ENCODE peak calls at places on chromosome 15, in ten cellular contexts. J is NCI-H1092, G is left cardiac atrium, B is naive B cell, Y is ELF-1, Z is neural crest cell, I is midbrain, T is lower lobe of right lung, H is GM23338, P is AG04450. M is an unnamed sample.

GRCh38 chr15:75578206-75578947 is 738 bp downstream of the PTPN9 start:
- DNase-seq in J (no peak), G (peak), B (peak), Y (peak), Z (peak), I (no peak), T (peak), H (peak), P (no peak), M (no peak)

GRCh38 chr15:51367322-51367976 is 26.0 kb downstream of the GLDN start:
- DNase-seq in J (no peak), G (no peak), B (no peak), Y (no peak), Z (no peak), I (no peak), T (no peak), H (no peak), P (no peak), M (no peak)

GRCh38 chr15:51349156-51349844 is 7.8 kb downstream of the GLDN start:
- DNase-seq in J (no peak), G (no peak), B (no peak), Y (no peak), Z (no peak), I (peak), T (no peak), H (no peak), P (no peak), M (no peak)

GRCh38 chr15:91448245-91448644 is 348.2 kb downstream of the SV2B start:
- DNase-seq in J (no peak), G (no peak), B (no peak), Y (no peak), Z (no peak), I (no peak), T (no peak), H (no peak), P (no peak), M (no peak)

GRCh38 chr15:68632101-68632500 is 53.3 kb downstream of the CORO2B start:
- DNase-seq in J (no peak), G (no peak), B (no peak), Y (no peak), Z (no peak), I (no peak), T (no peak), H (no peak), P (no peak), M (no peak)

GRCh38 chr15:99185731-99186130 is 63.6 kb downstream of the TTC23 start:
- DNase-seq in J (no peak), G (no peak), B (no peak), Y (no peak), Z (no peak), I (peak), T (no peak), H (no peak), P (no peak), M (no peak)

GRCh38 chr15:70127288-70127746 is 29.6 kb upstream of the TLE3 start:
- DNase-seq in J (no peak), G (peak), B (no peak), Y (no peak), Z (peak), I (peak), T (no peak), H (no peak), P (no peak), M (no peak)

GRCh38 chr15:44163370-44163769 is 31.7 kb downstream of the FRMD5 start:
- DNase-seq in J (no peak), G (no peak), B (no peak), Y (no peak), Z (no peak), I (no peak), T (no peak), H (no peak), P (no peak), M (no peak)

GRCh38 chr15:26679927-26680326 is 92.9 kb downstream of the GABRB3 start:
- DNase-seq in J (no peak), G (no peak), B (no peak), Y (no peak), Z (no peak), I (no peak), T (no peak), H (no peak), P (no peak), M (no peak)

GRCh38 chr15:27137127-27137526 is 166.1 kb downstream of the GABRG3 start:
- DNase-seq in J (no peak), G (no peak), B (no peak), Y (no peak), Z (no peak), I (no peak), T (no peak), H (no peak), P (no peak), M (no peak)

GRCh38 chr15:81263477-81263876 is 60.5 kb downstream of the STARD5 start:
- DNase-seq in J (no peak), G (no peak), B (no peak), Y (no peak), Z (no peak), I (no peak), T (no peak), H (no peak), P (no peak), M (no peak)

GRCh38 chr15:81054236-81054635 is 53.5 kb downstream of the TLNRD1 start:
- DNase-seq in J (no peak), G (no peak), B (no peak), Y (no peak), Z (no peak), I (no peak), T (no peak), H (no peak), P (no peak), M (no peak)

GRCh38 chr15:37057831-37058230 is 42.5 kb downstream of the MEIS2 start:
- DNase-seq in J (no peak), G (no peak), B (no peak), Y (no peak), Z (no peak), I (no peak), T (no peak), H (no peak), P (no peak), M (no peak)

GRCh38 chr15:38671003-38671382 is 106.4 kb upstream of the RASGRP1 start:
- DNase-seq in J (no peak), G (no peak), B (no peak), Y (no peak), Z (no peak), I (no peak), T (no peak), H (no peak), P (no peak), M (no peak)

GRCh38 chr15:33565099-33565498 is 254.3 kb downstream of the RYR3 start:
- DNase-seq in J (no peak), G (no peak), B (no peak), Y (no peak), Z (no peak), I (no peak), T (no peak), H (no peak), P (no peak), M (no peak)

GRCh38 chr15:82851331-82851850 is 42.0 kb downstream of the WHAMM start:
- DNase-seq in J (no peak), G (no peak), B (no peak), Y (no peak), Z (no peak), I (no peak), T (no peak), H (no peak), P (no peak), M (no peak)

GRCh38 chr15:36407647-36408046 is 171.8 kb upstream of the CDIN1 start:
- DNase-seq in J (no peak), G (no peak), B (no peak), Y (no peak), Z (no peak), I (no peak), T (no peak), H (no peak), P (peak), M (peak)

GRCh38 chr15:90097475-90097874 is 4.8 kb downstream of the IDH2 start:
- DNase-seq in J (no peak), G (no peak), B (peak), Y (no peak), Z (no peak), I (no peak), T (no peak), H (no peak), P (no peak), M (no peak)